ENCODE peak calls at places on chromosomes 7 and 10, in six cellular contexts. B is mesendoderm, K is left ventricle myocardium inferior, S is adrenal gland, X is aorta, W is psoas muscle. V is an unnamed sample.

GRCh38 chr10:122344741-122345258 is 29.7 kb upstream of the PLEKHA1 start:
- DNase-seq in B (no peak), K (no peak), S (peak), X (no peak), W (no peak), V (no peak)

GRCh38 chr10:21989453-21990154 is 13.9 kb downstream of the DNAJC1 start:
- DNase-seq in B (peak), K (peak), S (peak), X (peak), W (peak), V (peak)

GRCh38 chr7:23106801-23107713 is 1.5 kb downstream of the KLHL7 start:
- DNase-seq in B (no peak), K (no peak), S (no peak), X (no peak), W (no peak), V (no peak)

GRCh38 chr7:156832195-156832877 is 60.6 kb downstream of the LMBR1 start:
- DNase-seq in B (no peak), K (no peak), S (no peak), X (no peak), W (no peak), V (no peak)

GRCh38 chr10:60732240-60733188 is 45.8 kb upstream of the CDK1 start:
- DNase-seq in B (peak), K (no peak), S (no peak), X (peak), W (peak), V (peak)

GRCh38 chr7:102046373-102047117 is 229.1 kb downstream of the CUX1 start:
- DNase-seq in B (no peak), K (no peak), S (no peak), X (no peak), W (no peak), V (no peak)

GRCh38 chr10:43386981-43387677 is 15.7 kb downstream of the FXYD4 start:
- DNase-seq in B (no peak), K (no peak), S (no peak), X (peak), W (peak), V (no peak)

GRCh38 chr7:101519324-101520017 is 109.6 kb downstream of the MYL10 start:
- DNase-seq in B (no peak), K (no peak), S (no peak), X (no peak), W (no peak), V (no peak)

GRCh38 chr7:130891254-130892094 is 157.5 kb upstream of the KLF14 start:
- DNase-seq in B (no peak), K (no peak), S (peak), X (peak), W (peak), V (peak)

GRCh38 chr10:44589181-44589884 is 204.4 kb upstream of the CXCL12 start:
- DNase-seq in B (no peak), K (no peak), S (no peak), X (no peak), W (no peak), V (no peak)

GRCh38 chr7:19097165-19097885 is 20.1 kb downstream of the TWIST1 start:
- DNase-seq in B (no peak), K (no peak), S (no peak), X (no peak), W (no peak), V (no peak)

GRCh38 chr10:31083765-31084184 is 52.1 kb upstream of the ZNF438 start:
- DNase-seq in B (peak), K (no peak), S (peak), X (peak), W (no peak), V (peak)

GRCh38 chr7:32890553-32891045 is 961 bp downstream of the KBTBD2 start:
- DNase-seq in B (peak), K (no peak), S (no peak), X (no peak), W (no peak), V (no peak)

GRCh38 chr7:5637415-5637814 is 144.0 kb downstream of the RNF216 start:
- DNase-seq in B (no peak), K (no peak), S (no peak), X (no peak), W (no peak), V (no peak)

GRCh38 chr7:1418505-1419309 is 40.6 kb downstream of the MICALL2 start:
- DNase-seq in B (peak), K (no peak), S (no peak), X (no peak), W (no peak), V (no peak)

GRCh38 chr7:44063894-44064651 is 1.3 kb downstream of the PGAM2 start:
- DNase-seq in B (no peak), K (peak), S (no peak), X (no peak), W (peak), V (peak)

GRCh38 chr10:80051993-80052392 is 26.5 kb upstream of the TMEM254 start:
- DNase-seq in B (no peak), K (no peak), S (no peak), X (no peak), W (no peak), V (no peak)

GRCh38 chr10:101588879-101589278 is 758 bp downstream of the DPCD start:
- DNase-seq in B (peak), K (no peak), S (no peak), X (peak), W (peak), V (no peak)

GRCh38 chr7:19470031-19470430 is 238.8 kb downstream of the POLR1F start:
- DNase-seq in B (no peak), K (no peak), S (no peak), X (no peak), W (no peak), V (no peak)

GRCh38 chr10:6716521-6716920 is 136.4 kb upstream of the PRKCQ start:
- DNase-seq in B (no peak), K (no peak), S (no peak), X (no peak), W (no peak), V (no peak)

GRCh38 chr7:78165454-78165853 is 366.9 kb downstream of the PHTF2 start:
- DNase-seq in B (peak), K (no peak), S (no peak), X (no peak), W (no peak), V (no peak)

GRCh38 chr7:114107522-114107921 is 188.7 kb upstream of the PPP1R3A start:
- DNase-seq in B (no peak), K (no peak), S (no peak), X (no peak), W (no peak), V (no peak)

GRCh38 chr10:119736220-119736619 is 10.4 kb downstream of the INPP5F start:
- DNase-seq in B (no peak), K (no peak), S (no peak), X (no peak), W (no peak), V (no peak)

GRCh38 chr10:24706479-24707118 is 17.1 kb downstream of the ARHGAP21 start:
- DNase-seq in B (no peak), K (no peak), S (no peak), X (peak), W (no peak), V (no peak)

GRCh38 chr7:3028071-3028766 is 15.4 kb downstream of the CARD11 start:
- DNase-seq in B (peak), K (no peak), S (peak), X (peak), W (no peak), V (no peak)

GRCh38 chr10:30542001-30542861 is 87.3 kb downstream of the LYZL2 start:
- DNase-seq in B (no peak), K (no peak), S (peak), X (no peak), W (no peak), V (no peak)

GRCh38 chr10:112375721-112376577 is 2.0 kb downstream of the ACSL5 start:
- DNase-seq in B (peak), K (peak), S (peak), X (peak), W (peak), V (peak)

GRCh38 chr7:150858236-150859197 is 6.2 kb downstream of the AOC1 start:
- DNase-seq in B (no peak), K (no peak), S (no peak), X (no peak), W (no peak), V (no peak)

GRCh38 chr7:130394421-130395188 is 14.3 kb downstream of the CPA1 start:
- DNase-seq in B (no peak), K (no peak), S (no peak), X (no peak), W (no peak), V (no peak)

GRCh38 chr10:63258920-63259678 is 126.0 kb downstream of the NRBF2 start:
- DNase-seq in B (no peak), K (no peak), S (no peak), X (no peak), W (no peak), V (no peak)

GRCh38 chr10:7818295-7819125 is at the start of gene TAF3:
- DNase-seq in B (peak), K (peak), S (peak), X (peak), W (peak), V (peak)

GRCh38 chr7:7395785-7396184 is 139.9 kb downstream of the COL28A1 start:
- DNase-seq in B (no peak), K (no peak), S (no peak), X (no peak), W (no peak), V (no peak)

GRCh38 chr7:126702242-126703016 is 550.3 kb downstream of the GRM8 start:
- DNase-seq in B (no peak), K (no peak), S (no peak), X (no peak), W (no peak), V (no peak)

GRCh38 chr10:100133801-100134200 is 52.0 kb downstream of the ERLIN1 start:
- DNase-seq in B (no peak), K (no peak), S (no peak), X (no peak), W (no peak), V (no peak)

DNA sequence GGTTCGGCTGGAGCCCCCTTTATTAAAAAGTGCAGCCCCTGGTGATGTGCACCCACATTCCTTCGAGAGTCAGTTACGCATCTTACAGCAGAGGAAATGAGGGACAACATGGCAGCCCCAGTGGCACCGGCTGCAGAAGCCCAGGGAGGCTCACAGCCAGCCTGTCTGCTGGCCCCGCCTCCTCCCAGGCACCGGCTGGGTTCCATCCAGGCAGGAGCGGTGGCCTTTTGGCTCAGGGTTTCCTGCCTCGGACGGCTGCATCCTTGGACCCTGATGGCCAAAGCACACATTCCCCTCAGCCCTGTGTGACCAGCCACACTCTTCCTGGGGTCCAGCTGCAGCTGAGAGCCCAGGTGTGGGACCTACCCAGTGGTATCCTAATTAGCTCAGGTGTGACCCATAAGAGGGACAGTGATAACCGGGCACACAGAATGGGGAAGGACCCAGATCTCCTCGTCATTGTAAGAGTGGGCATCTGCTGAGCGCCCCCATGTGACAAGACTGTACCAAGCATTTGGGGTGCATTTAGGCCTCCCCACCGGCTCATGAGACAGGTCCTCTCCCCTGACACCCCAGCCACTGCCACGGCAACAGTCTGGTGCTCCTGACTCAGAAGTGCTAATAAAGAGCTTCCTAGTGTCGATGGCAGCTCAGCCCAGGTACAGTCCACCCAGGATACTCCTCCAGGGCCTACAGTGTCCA is 63.3 kb upstream of the CHST15 start:
- DNase-seq in B (no peak), K (peak), S (peak), X (peak), W (peak), V (no peak)
- H3K27ac ChIP-seq in B (no peak), K (peak), S (no peak), X (peak), W (peak), V (peak)

GRCh38 chr7:37728747-37729146 is 45.2 kb downstream of the GPR141 start:
- DNase-seq in B (peak), K (no peak), S (no peak), X (no peak), W (no peak), V (no peak)

GRCh38 chr7:37730489-37730888 is 46.9 kb downstream of the GPR141 start:
- DNase-seq in B (no peak), K (no peak), S (no peak), X (no peak), W (no peak), V (no peak)

GRCh38 chr7:37732253-37732652 is 48.7 kb downstream of the GPR141 start:
- DNase-seq in B (peak), K (no peak), S (peak), X (peak), W (peak), V (no peak)

GRCh38 chr7:37726022-37726421 is 42.5 kb downstream of the GPR141 start:
- DNase-seq in B (peak), K (no peak), S (no peak), X (no peak), W (no peak), V (no peak)

GRCh38 chr7:37729160-37729559 is 45.6 kb downstream of the GPR141 start:
- DNase-seq in B (no peak), K (no peak), S (no peak), X (peak), W (no peak), V (no peak)
- H3K27ac ChIP-seq in B (no peak), K (peak), S (no peak), X (peak), W (no peak), V (peak)

DNA sequence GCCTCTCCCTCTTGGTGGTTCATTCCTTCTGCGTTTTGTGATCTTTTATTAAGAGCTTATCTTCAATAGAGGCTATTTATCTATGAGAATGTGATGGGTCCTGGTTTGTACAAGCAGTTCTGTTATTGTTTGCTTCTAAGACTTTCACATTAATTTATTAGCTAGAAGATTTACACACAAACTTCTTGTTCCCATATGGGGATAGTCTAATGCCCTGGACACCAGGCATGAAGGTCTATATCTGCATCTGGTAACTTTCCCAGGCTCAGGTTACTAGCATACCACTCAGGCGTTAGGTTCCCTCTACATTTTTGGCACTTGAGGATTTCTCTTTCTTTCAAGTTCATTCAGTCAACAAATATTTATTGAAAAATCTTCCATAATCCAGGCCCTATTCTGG is 7.7 kb downstream of the XPNPEP1 start:
- DNase-seq in B (no peak), K (no peak), S (no peak), X (no peak), W (no peak), V (no peak)
- H3K27ac ChIP-seq in B (no peak), K (no peak), S (no peak), X (no peak), W (no peak), V (no peak)

DNA sequence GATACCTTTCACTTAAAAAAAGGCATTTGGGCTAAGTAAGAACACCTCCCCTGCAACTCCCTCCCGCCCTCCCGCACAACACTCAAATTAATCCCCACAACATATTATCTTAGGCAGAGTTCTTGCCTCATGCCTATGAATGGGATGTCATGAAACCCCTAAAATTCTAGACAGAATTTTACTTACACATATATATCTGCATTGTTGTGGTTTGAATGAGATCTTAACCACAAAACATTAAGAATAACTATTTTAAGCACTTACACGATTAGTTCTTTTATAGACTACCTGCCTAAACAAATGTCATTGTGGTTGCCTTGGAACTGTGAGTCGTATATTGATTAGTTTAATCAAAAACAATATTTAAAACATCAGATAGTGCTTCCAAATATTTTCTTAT is 4.5 kb upstream of the ITGB1 start:
- DNase-seq in B (no peak), K (no peak), S (no peak), X (no peak), W (no peak), V (no peak)
- H3K27ac ChIP-seq in B (no peak), K (peak), S (no peak), X (peak), W (peak), V (peak)

DNA sequence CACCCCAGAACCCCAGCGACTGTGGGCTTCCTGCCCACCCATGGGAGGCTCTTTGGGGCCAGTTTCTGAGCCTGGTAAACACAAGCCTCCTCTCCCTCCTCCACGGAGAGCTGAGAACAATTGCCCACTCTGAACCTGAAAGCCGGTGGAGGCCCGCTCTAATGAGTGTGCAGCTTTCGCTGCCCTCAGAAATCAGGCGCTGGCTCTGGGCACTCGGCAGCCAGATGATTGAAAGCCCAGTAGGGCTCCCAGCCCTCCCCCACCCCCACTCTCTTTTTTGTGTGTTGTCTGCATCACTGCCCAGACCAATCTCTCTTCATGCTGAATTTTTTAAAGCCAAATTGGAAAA is 438.9 kb downstream of the RPS24 start:
- DNase-seq in B (no peak), K (no peak), S (no peak), X (no peak), W (no peak), V (no peak)
- H3K27ac ChIP-seq in B (no peak), K (no peak), S (no peak), X (no peak), W (no peak), V (no peak)

GRCh38 chr7:26403640-26404039 is 112.0 kb downstream of the SNX10 start:
- DNase-seq in B (no peak), K (no peak), S (no peak), X (no peak), W (no peak), V (no peak)
- H3K27ac ChIP-seq in B (no peak), K (no peak), S (no peak), X (no peak), W (no peak), V (no peak)

GRCh38 chr10:76563286-76563685 is 1074.3 kb downstream of the KCNMA1 start:
- DNase-seq in B (no peak), K (no peak), S (no peak), X (no peak), W (no peak), V (no peak)
- H3K27ac ChIP-seq in B (no peak), K (no peak), S (no peak), X (no peak), W (no peak), V (no peak)

V was measured in lower lobe of right lung.